ENCODE peak calls at places on chromosomes 1 and 21, in five cellular contexts. One of them, this sample, is unnamed.
A peak's percentile ranks its signal among the peaks of the same experiment; 100 is the strongest.

GRCh38 chr1:4083171-4084052 is 183.3 kb upstream of the C1orf174 start:
- DNase-seq in CD8-positive, alpha-beta memory T cell: no peak
- DNase-seq in upper lobe of right lung: peak; percentile 37
- DNase-seq in fibroblast of lung: no peak
- DNase-seq in PC-3: no peak
- DNase-seq in this sample: no peak

GRCh38 chr21:42373181-42373907 is 7.0 kb upstream of the TFF1 start:
- DNase-seq in CD8-positive, alpha-beta memory T cell: no peak
- DNase-seq in upper lobe of right lung: no peak
- DNase-seq in fibroblast of lung: no peak
- DNase-seq in PC-3: no peak
- DNase-seq in this sample: no peak

GRCh38 chr1:90579212-90579802 is 137.8 kb downstream of the BARHL2 start:
- DNase-seq in CD8-positive, alpha-beta memory T cell: no peak
- DNase-seq in upper lobe of right lung: no peak
- DNase-seq in fibroblast of lung: peak; percentile 30
- DNase-seq in PC-3: peak; percentile 72
- DNase-seq in this sample: no peak

GRCh38 chr1:112054504-112054903 is 65.0 kb upstream of the KCND3 start:
- DNase-seq in CD8-positive, alpha-beta memory T cell: no peak
- DNase-seq in upper lobe of right lung: no peak
- DNase-seq in fibroblast of lung: no peak
- DNase-seq in PC-3: no peak
- DNase-seq in this sample: no peak

GRCh38 chr1:19477284-19478240 is 7.8 kb downstream of the CAPZB start:
- DNase-seq in CD8-positive, alpha-beta memory T cell: peak; percentile 29
- DNase-seq in upper lobe of right lung: no peak
- DNase-seq in fibroblast of lung: no peak
- DNase-seq in PC-3: no peak
- DNase-seq in this sample: no peak

GRCh38 chr1:52848423-52848822 is 5.9 kb downstream of the ZYG11A start:
- DNase-seq in CD8-positive, alpha-beta memory T cell: no peak
- DNase-seq in upper lobe of right lung: no peak
- DNase-seq in fibroblast of lung: no peak
- DNase-seq in PC-3: no peak
- DNase-seq in this sample: no peak

GRCh38 chr1:11898831-11899467 is 27.3 kb downstream of the KIAA2013 start:
- DNase-seq in CD8-positive, alpha-beta memory T cell: no peak
- DNase-seq in upper lobe of right lung: no peak
- DNase-seq in fibroblast of lung: no peak
- DNase-seq in PC-3: no peak
- DNase-seq in this sample: no peak

GRCh38 chr1:119549719-119550141 is 42.7 kb downstream of the HSD3B1 start:
- DNase-seq in CD8-positive, alpha-beta memory T cell: no peak
- DNase-seq in upper lobe of right lung: no peak
- DNase-seq in fibroblast of lung: peak; percentile 58
- DNase-seq in PC-3: peak; percentile 84
- DNase-seq in this sample: no peak

GRCh38 chr1:205298191-205298994 is 23.2 kb downstream of the NUAK2 start:
- DNase-seq in CD8-positive, alpha-beta memory T cell: no peak
- DNase-seq in upper lobe of right lung: no peak
- DNase-seq in fibroblast of lung: peak; percentile 98
- DNase-seq in PC-3: peak; percentile 97
- DNase-seq in this sample: no peak

GRCh38 chr1:160115545-160116276 is at the start of gene ATP1A2:
- DNase-seq in CD8-positive, alpha-beta memory T cell: no peak
- DNase-seq in upper lobe of right lung: no peak
- DNase-seq in fibroblast of lung: no peak
- DNase-seq in PC-3: no peak
- DNase-seq in this sample: peak; percentile 80

GRCh38 chr1:71908313-71908712 is 374.0 kb downstream of the NEGR1 start:
- DNase-seq in CD8-positive, alpha-beta memory T cell: no peak
- DNase-seq in upper lobe of right lung: no peak
- DNase-seq in fibroblast of lung: peak; percentile 19
- DNase-seq in PC-3: no peak
- DNase-seq in this sample: no peak

GRCh38 chr1:226827458-226827857 is 43.0 kb upstream of the PSEN2 start:
- DNase-seq in CD8-positive, alpha-beta memory T cell: no peak
- DNase-seq in upper lobe of right lung: peak; percentile 80
- DNase-seq in fibroblast of lung: no peak
- DNase-seq in PC-3: peak; percentile 31
- DNase-seq in this sample: no peak

GRCh38 chr1:43711524-43712386 is 4.4 kb downstream of the ST3GAL3 start:
- DNase-seq in CD8-positive, alpha-beta memory T cell: no peak
- DNase-seq in upper lobe of right lung: no peak
- DNase-seq in fibroblast of lung: peak; percentile 85
- DNase-seq in PC-3: peak; percentile 65
- DNase-seq in this sample: no peak

GRCh38 chr21:36499578-36500471 is 19.9 kb upstream of the CLDN14 start:
- DNase-seq in CD8-positive, alpha-beta memory T cell: no peak
- DNase-seq in upper lobe of right lung: peak; percentile 70
- DNase-seq in fibroblast of lung: peak; percentile 45
- DNase-seq in PC-3: peak; percentile 70
- DNase-seq in this sample: no peak

GRCh38 chr21:41777934-41778815 is 11.3 kb upstream of the RIPK4 start:
- DNase-seq in CD8-positive, alpha-beta memory T cell: no peak
- DNase-seq in upper lobe of right lung: peak; percentile 91
- DNase-seq in fibroblast of lung: peak; percentile 80
- DNase-seq in PC-3: peak; percentile 96
- DNase-seq in this sample: peak; percentile 59

GRCh38 chr1:54982739-54983138 is 2.3 kb downstream of the TMEM61 start:
- DNase-seq in CD8-positive, alpha-beta memory T cell: no peak
- DNase-seq in upper lobe of right lung: peak; percentile 6
- DNase-seq in fibroblast of lung: no peak
- DNase-seq in PC-3: no peak
- DNase-seq in this sample: peak; percentile 59

GRCh38 chr1:69993787-69994186 is 211.6 kb downstream of the LRRC40 start:
- DNase-seq in CD8-positive, alpha-beta memory T cell: no peak
- DNase-seq in upper lobe of right lung: no peak
- DNase-seq in fibroblast of lung: no peak
- DNase-seq in PC-3: no peak
- DNase-seq in this sample: no peak

GRCh38 chr1:203722925-203723324 is 42.1 kb upstream of the LAX1 start:
- DNase-seq in CD8-positive, alpha-beta memory T cell: no peak
- DNase-seq in upper lobe of right lung: no peak
- DNase-seq in fibroblast of lung: no peak
- DNase-seq in PC-3: no peak
- DNase-seq in this sample: no peak

GRCh38 chr1:85397490-85398044 is 67.4 kb downstream of the DDAH1 start:
- DNase-seq in CD8-positive, alpha-beta memory T cell: no peak
- DNase-seq in upper lobe of right lung: no peak
- DNase-seq in fibroblast of lung: no peak
- DNase-seq in PC-3: no peak
- DNase-seq in this sample: no peak

GRCh38 chr1:66341446-66342089 is 192.4 kb upstream of the SGIP1 start:
- DNase-seq in CD8-positive, alpha-beta memory T cell: no peak
- DNase-seq in upper lobe of right lung: no peak
- DNase-seq in fibroblast of lung: no peak
- DNase-seq in PC-3: peak; percentile 26
- DNase-seq in this sample: no peak
- H3K4me3 ChIP-seq in CD8-positive, alpha-beta memory T cell: no peak overlapping the region
- H3K4me3 ChIP-seq in upper lobe of right lung: no peak overlapping the region
- H3K4me3 ChIP-seq in fibroblast of lung: no peak overlapping the region
- H3K4me3 ChIP-seq in PC-3: no peak overlapping the region
- H3K4me3 ChIP-seq in this sample: no peak overlapping the region

GRCh38 chr1:91700771-91701493 is 185.0 kb downstream of the TGFBR3 start:
- DNase-seq in CD8-positive, alpha-beta memory T cell: no peak
- DNase-seq in upper lobe of right lung: no peak
- DNase-seq in fibroblast of lung: peak; percentile 65
- DNase-seq in PC-3: no peak
- DNase-seq in this sample: no peak

GRCh38 chr1:91697322-91698260 is 188.4 kb downstream of the TGFBR3 start:
- DNase-seq in CD8-positive, alpha-beta memory T cell: peak; percentile 7
- DNase-seq in upper lobe of right lung: no peak
- DNase-seq in fibroblast of lung: peak; percentile 58
- DNase-seq in PC-3: no peak
- DNase-seq in this sample: no peak

GRCh38 chr1:91700332-91700731 is 185.6 kb downstream of the TGFBR3 start:
- DNase-seq in CD8-positive, alpha-beta memory T cell: no peak
- DNase-seq in upper lobe of right lung: no peak
- DNase-seq in fibroblast of lung: peak; percentile 32
- DNase-seq in PC-3: no peak
- DNase-seq in this sample: no peak

GRCh38 chr1:91701494-91701869 is 184.5 kb downstream of the TGFBR3 start:
- DNase-seq in CD8-positive, alpha-beta memory T cell: no peak
- DNase-seq in upper lobe of right lung: no peak
- DNase-seq in fibroblast of lung: peak; percentile 13
- DNase-seq in PC-3: no peak
- DNase-seq in this sample: no peak

DNA sequence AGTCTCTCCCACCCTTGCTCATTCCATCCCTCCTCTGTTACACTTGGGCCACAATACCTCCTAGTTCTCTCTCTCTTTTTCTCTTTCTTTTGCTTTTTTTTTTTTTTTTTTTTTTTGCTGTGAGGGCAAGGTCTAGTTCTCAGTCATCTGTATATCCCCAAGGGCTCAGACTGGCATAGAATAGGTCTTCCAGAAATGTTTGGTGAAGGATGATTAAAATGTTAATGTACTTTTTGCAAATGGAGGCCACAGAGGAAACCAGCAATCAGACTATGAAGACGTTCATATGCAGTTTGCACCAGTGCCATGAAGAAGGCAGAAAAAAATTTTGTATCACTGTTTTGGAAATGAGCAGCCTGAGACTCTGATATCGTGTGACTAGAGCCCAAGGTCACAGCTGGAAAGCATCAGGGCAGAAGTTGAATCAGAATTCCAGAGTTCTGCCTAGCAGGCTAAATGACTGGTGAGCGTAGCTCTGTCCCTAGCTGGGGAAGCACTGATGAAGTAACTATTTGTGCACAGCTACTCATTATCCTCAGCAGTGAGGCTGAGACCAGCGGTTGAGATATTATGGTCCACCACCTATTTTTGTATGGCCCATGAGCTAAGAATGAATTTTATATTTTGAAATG is 186.5 kb downstream of the TGFBR3 start:
- DNase-seq in CD8-positive, alpha-beta memory T cell: no peak
- DNase-seq in upper lobe of right lung: no peak
- DNase-seq in fibroblast of lung: peak; percentile 12
- DNase-seq in PC-3: no peak
- DNase-seq in this sample: no peak
- H3K4me1 ChIP-seq in CD8-positive, alpha-beta memory T cell: peaks cover 27% of the 10 kb centered on the region
- H3K4me1 ChIP-seq in upper lobe of right lung: peaks cover 18% of the 10 kb centered on the region
- H3K4me1 ChIP-seq in fibroblast of lung: peaks cover 25% of the 10 kb centered on the region
- H3K4me1 ChIP-seq in PC-3: no peaks in the 10 kb centered on the region
- H3K4me1 ChIP-seq in this sample: peaks cover 12% of the 10 kb centered on the region

GRCh38 chr1:98055457-98055856 is 134.6 kb upstream of the DPYD start:
- DNase-seq in CD8-positive, alpha-beta memory T cell: no peak
- DNase-seq in upper lobe of right lung: no peak
- DNase-seq in fibroblast of lung: no peak
- DNase-seq in PC-3: no peak
- DNase-seq in this sample: no peak
- H3K4me3 ChIP-seq in CD8-positive, alpha-beta memory T cell: no peak overlapping the region
- H3K4me3 ChIP-seq in upper lobe of right lung: no peak overlapping the region
- H3K4me3 ChIP-seq in fibroblast of lung: no peak overlapping the region
- H3K4me3 ChIP-seq in PC-3: peak overlapping the region; percentile 74
- H3K4me3 ChIP-seq in this sample: no peak overlapping the region

GRCh38 chr1:184542291-184542690 is 155.5 kb downstream of the C1orf21 start:
- DNase-seq in CD8-positive, alpha-beta memory T cell: no peak
- DNase-seq in upper lobe of right lung: no peak
- DNase-seq in fibroblast of lung: no peak
- DNase-seq in PC-3: no peak
- DNase-seq in this sample: no peak
- H3K4me1 ChIP-seq in CD8-positive, alpha-beta memory T cell: no peaks in the 10 kb centered on the region
- H3K4me1 ChIP-seq in upper lobe of right lung: peaks cover 9% of the 10 kb centered on the region
- H3K4me1 ChIP-seq in fibroblast of lung: no peaks in the 10 kb centered on the region
- H3K4me1 ChIP-seq in PC-3: no peaks in the 10 kb centered on the region
- H3K4me1 ChIP-seq in this sample: no peaks in the 10 kb centered on the region

DNA sequence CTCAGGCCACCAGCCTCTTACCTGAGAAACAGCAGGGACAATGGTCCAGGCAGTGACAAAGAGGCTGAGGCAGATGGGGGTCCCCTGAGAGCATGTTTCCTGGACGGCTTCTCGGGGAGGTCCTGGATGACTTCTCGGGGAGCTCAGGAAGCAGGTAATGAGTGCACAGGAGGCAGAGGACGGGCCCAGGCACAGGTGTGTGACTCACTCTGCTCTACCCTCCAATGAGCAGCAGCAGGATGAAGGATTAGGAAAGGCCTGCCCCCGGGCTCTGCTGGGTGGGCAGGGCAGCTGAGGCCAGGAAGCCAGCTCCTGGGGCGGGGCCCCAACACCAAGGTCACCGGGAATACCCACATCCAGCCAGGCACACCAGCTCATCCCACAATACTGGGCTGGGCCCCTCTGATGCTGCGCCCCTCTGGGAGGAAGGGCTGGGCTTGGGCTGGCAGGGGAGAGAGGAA is 17.2 kb upstream of the PTAFR start:
- DNase-seq in CD8-positive, alpha-beta memory T cell: no peak
- DNase-seq in upper lobe of right lung: peak; percentile 49
- DNase-seq in fibroblast of lung: no peak
- DNase-seq in PC-3: peak; percentile 77
- DNase-seq in this sample: no peak
- H3K4me3 ChIP-seq in CD8-positive, alpha-beta memory T cell: no peak overlapping the region
- H3K4me3 ChIP-seq in upper lobe of right lung: no peak overlapping the region
- H3K4me3 ChIP-seq in fibroblast of lung: no peak overlapping the region
- H3K4me3 ChIP-seq in PC-3: peak overlapping the region; percentile 41
- H3K4me3 ChIP-seq in this sample: no peak overlapping the region

DNA sequence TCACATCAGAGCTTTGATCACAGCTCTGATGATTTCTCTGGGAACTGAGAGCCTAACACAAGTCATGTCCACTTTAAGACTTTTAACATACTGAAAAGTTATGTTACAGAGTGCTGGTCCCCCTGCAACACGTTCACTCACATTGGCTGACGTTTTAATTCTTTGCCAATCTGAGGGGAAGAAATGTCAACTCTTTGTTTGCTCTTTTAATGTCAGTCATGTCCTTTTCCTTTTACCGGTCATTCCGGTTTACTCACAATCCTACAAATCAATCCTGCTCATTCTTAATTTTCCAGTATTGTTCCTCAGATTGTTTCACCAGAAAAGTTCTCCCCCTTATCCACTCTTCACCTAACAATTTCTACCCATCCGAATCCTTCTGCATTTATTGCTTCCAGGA is 953 bp upstream of the CD46 start:
- DNase-seq in CD8-positive, alpha-beta memory T cell: no peak
- DNase-seq in upper lobe of right lung: no peak
- DNase-seq in fibroblast of lung: no peak
- DNase-seq in PC-3: peak; percentile 91
- DNase-seq in this sample: no peak
- H3K4me1 ChIP-seq in CD8-positive, alpha-beta memory T cell: peaks cover 60% of the 10 kb centered on the region
- H3K4me1 ChIP-seq in upper lobe of right lung: peaks cover 54% of the 10 kb centered on the region
- H3K4me1 ChIP-seq in fibroblast of lung: peaks cover 6% of the 10 kb centered on the region
- H3K4me1 ChIP-seq in PC-3: peaks cover 76% of the 10 kb centered on the region
- H3K4me1 ChIP-seq in this sample: no peaks in the 10 kb centered on the region

This sample was measured in ascending aorta.